ENCODE peak calls at places on chromosomes 4 and X, in four cellular contexts. M, E, J and T are unnamed samples.
A peak's percentile ranks its signal among the peaks of the same experiment; 100 is the strongest.

GRCh38 chr4:48340276-48340904 is 939 bp upstream of the SLAIN2 start:
- DNase-seq in M (no peak), E (peak; percentile 49), J (no peak), T (no peak)

GRCh38 chr4:79865253-79865652 is 207.8 kb downstream of the ANTXR2 start:
- DNase-seq in M (no peak), E (no peak), J (no peak), T (no peak)

GRCh38 chr4:172578712-172579111 is 589.9 kb upstream of the GALNT7 start:
- DNase-seq in M (no peak), E (no peak), J (no peak), T (no peak)

GRCh38 chr4:8365353-8365752 is 75.2 kb downstream of the ACOX3 start:
- DNase-seq in M (no peak), E (no peak), J (no peak), T (no peak)

GRCh38 chrX:16771483-16772398 is 14.5 kb upstream of the TXLNG start:
- DNase-seq in M (no peak), E (peak; percentile 69), J (peak; percentile 44), T (peak; percentile 76)

GRCh38 chrX:2387614-2388239 is 113.0 kb downstream of the DHRSX start:
- DNase-seq in M (no peak), E (peak; percentile 13), J (no peak), T (no peak)

GRCh38 chr4:87414806-87415205 is 7.6 kb upstream of the NUDT9 start:
- DNase-seq in M (no peak), E (no peak), J (no peak), T (no peak)

GRCh38 chrX:10633722-10634121 is 13.3 kb upstream of the MID1 start:
- DNase-seq in M (no peak), E (peak; percentile 4), J (no peak), T (peak; percentile 50)

GRCh38 chrX:74924449-74925209 is 623 bp downstream of the NEXMIF start:
- DNase-seq in M (no peak), E (no peak), J (peak; percentile 65), T (peak; percentile 40)

GRCh38 chrX:107731831-107732502 is 43.6 kb downstream of the TSC22D3 start:
- DNase-seq in M (no peak), E (peak; percentile 70), J (peak; percentile 44), T (peak; percentile 88)

GRCh38 chr4:15469402-15470148 is at the start of gene CC2D2A:
- DNase-seq in M (no peak), E (no peak), J (peak; percentile 42), T (peak; percentile 46)

GRCh38 chr4:33650036-33650435 is 2594.3 kb downstream of the ARAP2 start:
- DNase-seq in M (no peak), E (no peak), J (no peak), T (no peak)

GRCh38 chr4:11073621-11074051 is 355.1 kb downstream of the HS3ST1 start:
- DNase-seq in M (peak; percentile 1), E (no peak), J (no peak), T (no peak)

GRCh38 chrX:65993332-65993731 is 46.5 kb downstream of the VSIG4 start:
- DNase-seq in M (no peak), E (no peak), J (no peak), T (no peak)

GRCh38 chr4:121705521-121705920 is 8.7 kb upstream of the ANXA5 start:
- DNase-seq in M (no peak), E (no peak), J (no peak), T (no peak)

GRCh38 chr4:27024807-27025206 is 164.2 kb downstream of the STIM2 start:
- DNase-seq in M (no peak), E (no peak), J (no peak), T (no peak)

GRCh38 chrX:100358766-100359165 is 51.3 kb downstream of the PCDH19 start:
- DNase-seq in M (no peak), E (no peak), J (no peak), T (no peak)

GRCh38 chr4:69799337-69799736 is 38.9 kb upstream of the SULT1B1 start:
- DNase-seq in M (no peak), E (no peak), J (no peak), T (no peak)

GRCh38 chr4:101718810-101719209 is 71.7 kb upstream of the BANK1 start:
- DNase-seq in M (no peak), E (no peak), J (no peak), T (no peak)

GRCh38 chrX:153925739-153926593 is at the start of gene ARHGAP4:
- DNase-seq in M (no peak), E (peak; percentile 72), J (no peak), T (no peak)

GRCh38 chr4:145285928-145286327 is 105.5 kb upstream of the OTUD4 start:
- DNase-seq in M (no peak), E (no peak), J (no peak), T (no peak)

GRCh38 chrX:9878141-9878875 is 88.8 kb upstream of the CLDN34 start:
- DNase-seq in M (no peak), E (no peak), J (no peak), T (no peak)

GRCh38 chrX:28757290-28757689 is 170.0 kb downstream of the IL1RAPL1 start:
- DNase-seq in M (no peak), E (no peak), J (no peak), T (no peak)

GRCh38 chr4:126976850-126977249 is 655.9 kb upstream of the INTU start:
- DNase-seq in M (no peak), E (no peak), J (no peak), T (no peak)

GRCh38 chrX:39327705-39328104 is 526.4 kb downstream of the MID1IP1 start:
- DNase-seq in M (no peak), E (no peak), J (no peak), T (no peak)

GRCh38 chrX:12013220-12013619 is 125.1 kb upstream of the FRMPD4 start:
- DNase-seq in M (no peak), E (no peak), J (no peak), T (no peak)

GRCh38 chrX:3384330-3384729 is 37.9 kb upstream of the MXRA5 start:
- DNase-seq in M (no peak), E (no peak), J (no peak), T (no peak)

GRCh38 chrX:42714981-42715688 is 62.8 kb downstream of the PPP1R2C start:
- DNase-seq in M (peak; percentile 23), E (no peak), J (peak; percentile 25), T (peak; percentile 44)

GRCh38 chr4:186765138-186765537 is 41.5 kb upstream of the FAT1 start:
- DNase-seq in M (no peak), E (peak; percentile 55), J (no peak), T (no peak)

GRCh38 chr4:48780867-48781219 is 764 bp upstream of the FRYL start:
- DNase-seq in M (no peak), E (no peak), J (peak; percentile 9), T (no peak)

GRCh38 chr4:126065016-126065415 is 750.3 kb downstream of the FAT4 start:
- DNase-seq in M (no peak), E (no peak), J (no peak), T (no peak)

GRCh38 chr4:7817877-7818675 is 121.6 kb downstream of the AFAP1 start:
- DNase-seq in M (no peak), E (no peak), J (peak; percentile 79), T (no peak)

GRCh38 chrX:45621356-45622041 is 420.8 kb upstream of the DIPK2B start:
- DNase-seq in M (no peak), E (no peak), J (no peak), T (no peak)
- TF ChIP-seq YY1 in M (no peak), E (no peak), J (no peak), T (no peak)

DNA sequence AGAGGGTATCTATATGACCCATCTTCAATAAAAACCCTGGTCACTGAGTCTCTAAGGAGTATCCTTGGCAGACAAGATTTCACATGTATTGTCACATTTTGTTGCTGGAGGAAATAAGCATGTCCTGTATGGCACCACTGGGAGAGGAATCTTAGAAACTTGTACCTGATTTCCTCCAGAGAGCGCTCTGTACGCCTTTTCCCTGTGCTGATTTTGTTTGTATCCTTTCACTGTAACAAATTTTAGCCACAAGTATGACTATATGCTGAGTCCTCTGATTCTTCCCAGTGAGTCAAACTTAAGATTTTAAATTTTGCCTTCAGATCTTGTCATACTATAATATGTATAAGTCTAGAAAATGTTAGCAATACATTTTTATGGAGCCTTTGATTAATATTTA is 102.8 kb downstream of the ITIH6 start:
- DNase-seq in M (no peak), E (no peak), J (no peak), T (no peak)
- H3K4me1 ChIP-seq in M (no peaks in the 10 kb centered on the region), E (no peaks in the 10 kb centered on the region), J (no peaks in the 10 kb centered on the region), T (no peaks in the 10 kb centered on the region)

GRCh38 chrX:21382715-21383114 is 8.5 kb downstream of the CNKSR2 start:
- DNase-seq in M (no peak), E (no peak), J (no peak), T (no peak)
- TF ChIP-seq YY1 in M (no peak), E (no peak), J (no peak), T (no peak)

GRCh38 chr4:41209901-41210300 is 4.4 kb downstream of the APBB2 start:
- DNase-seq in M (no peak), E (no peak), J (no peak), T (no peak)
- H3K4me1 ChIP-seq in M (peaks cover 3% of the 10 kb centered on the region), E (peaks cover 9% of the 10 kb centered on the region), J (peaks cover 22% of the 10 kb centered on the region), T (no peaks in the 10 kb centered on the region)